ENCODE peak calls at places on chromosomes 12 and 14, in eight cellular contexts. Y is stomach, R is spleen, V is SK-N-SH, D is HL-60, G is suprapubic skin, H is H1, W is GM12891. O is an unnamed sample.

GRCh38 chr12:45276154-45276553 is 60.3 kb downstream of the ANO6 start:
- DNase-seq in Y (no peak), R (no peak), V (no peak), D (no peak), G (no peak), H (no peak), W (no peak), O (no peak)

GRCh38 chr14:34539407-34540180 is at the start of gene EAPP:
- DNase-seq in Y (peak; percentile 99), R (peak; percentile 100), V (peak; percentile 96), D (peak; percentile 98), G (peak; percentile 99), H (peak; percentile 91), W (peak; percentile 96), O (peak; percentile 99)

GRCh38 chr12:47302111-47302597 is 222.4 kb upstream of the AMIGO2 start:
- DNase-seq in Y (no peak), R (no peak), V (no peak), D (no peak), G (no peak), H (no peak), W (no peak), O (no peak)

GRCh38 chr14:68368850-68369249 is 424.0 kb downstream of the ZFP36L1 start:
- DNase-seq in Y (no peak), R (no peak), V (no peak), D (no peak), G (no peak), H (no peak), W (no peak), O (no peak)

GRCh38 chr12:108817909-108818308 is 39.5 kb downstream of the SSH1 start:
- DNase-seq in Y (no peak), R (no peak), V (no peak), D (no peak), G (no peak), H (no peak), W (no peak), O (no peak)

GRCh38 chr14:72962829-72963312 is 36.6 kb downstream of the DCAF4 start:
- DNase-seq in Y (no peak), R (no peak), V (no peak), D (no peak), G (no peak), H (peak; percentile 67), W (no peak), O (no peak)

GRCh38 chr12:11739980-11740379 is 90.5 kb downstream of the ETV6 start:
- DNase-seq in Y (no peak), R (no peak), V (no peak), D (no peak), G (no peak), H (no peak), W (no peak), O (no peak)

GRCh38 chr12:108608616-108609015 is 10.7 kb upstream of the TMEM119 start:
- DNase-seq in Y (no peak), R (no peak), V (no peak), D (no peak), G (no peak), H (no peak), W (no peak), O (no peak)

GRCh38 chr12:109773384-109774011 is 59.7 kb downstream of the TRPV4 start:
- DNase-seq in Y (peak; percentile 65), R (peak; percentile 70), V (no peak), D (peak; percentile 32), G (no peak), H (no peak), W (no peak), O (peak; percentile 56)

GRCh38 chr14:52875707-52876106 is 75.1 kb downstream of the FERMT2 start:
- DNase-seq in Y (no peak), R (no peak), V (no peak), D (no peak), G (no peak), H (no peak), W (no peak), O (no peak)

GRCh38 chr12:105025890-105026289 is 39.8 kb downstream of the NOPCHAP1 start:
- DNase-seq in Y (peak; percentile 60), R (no peak), V (no peak), D (no peak), G (no peak), H (no peak), W (no peak), O (peak; percentile 76)

GRCh38 chr12:18684430-18684829 is 53.4 kb downstream of the PLCZ1 start:
- DNase-seq in Y (no peak), R (no peak), V (no peak), D (no peak), G (no peak), H (no peak), W (no peak), O (no peak)

GRCh38 chr12:62194616-62195015 is 65.6 kb upstream of the USP15 start:
- DNase-seq in Y (no peak), R (no peak), V (no peak), D (no peak), G (no peak), H (no peak), W (no peak), O (no peak)

GRCh38 chr14:87995500-87996275 is 2.7 kb upstream of the GALC start:
- DNase-seq in Y (no peak), R (no peak), V (no peak), D (peak; percentile 36), G (no peak), H (no peak), W (no peak), O (no peak)

GRCh38 chr12:40175489-40175888 is 49.3 kb upstream of the LRRK2 start:
- DNase-seq in Y (no peak), R (no peak), V (no peak), D (no peak), G (no peak), H (no peak), W (no peak), O (no peak)

GRCh38 chr14:34912182-34912581 is 37.0 kb upstream of the BAZ1A start:
- DNase-seq in Y (no peak), R (no peak), V (no peak), D (no peak), G (no peak), H (no peak), W (no peak), O (no peak)

GRCh38 chr14:96627811-96628775 is 125.9 kb downstream of the PAPOLA start:
- DNase-seq in Y (no peak), R (peak; percentile 54), V (peak; percentile 1), D (no peak), G (no peak), H (no peak), W (no peak), O (no peak)

GRCh38 chr12:18158774-18159557 is 69.0 kb upstream of the RERGL start:
- DNase-seq in Y (no peak), R (no peak), V (peak; percentile 15), D (peak; percentile 42), G (no peak), H (peak; percentile 54), W (no peak), O (no peak)

GRCh38 chr14:89214221-89214965 is 202.6 kb downstream of the FOXN3 start:
- DNase-seq in Y (peak; percentile 96), R (no peak), V (peak; percentile 36), D (no peak), G (peak; percentile 85), H (no peak), W (no peak), O (no peak)

GRCh38 chr12:72471806-72472205 is 199.6 kb downstream of the TRHDE start:
- DNase-seq in Y (no peak), R (no peak), V (no peak), D (no peak), G (no peak), H (no peak), W (no peak), O (no peak)

DNA sequence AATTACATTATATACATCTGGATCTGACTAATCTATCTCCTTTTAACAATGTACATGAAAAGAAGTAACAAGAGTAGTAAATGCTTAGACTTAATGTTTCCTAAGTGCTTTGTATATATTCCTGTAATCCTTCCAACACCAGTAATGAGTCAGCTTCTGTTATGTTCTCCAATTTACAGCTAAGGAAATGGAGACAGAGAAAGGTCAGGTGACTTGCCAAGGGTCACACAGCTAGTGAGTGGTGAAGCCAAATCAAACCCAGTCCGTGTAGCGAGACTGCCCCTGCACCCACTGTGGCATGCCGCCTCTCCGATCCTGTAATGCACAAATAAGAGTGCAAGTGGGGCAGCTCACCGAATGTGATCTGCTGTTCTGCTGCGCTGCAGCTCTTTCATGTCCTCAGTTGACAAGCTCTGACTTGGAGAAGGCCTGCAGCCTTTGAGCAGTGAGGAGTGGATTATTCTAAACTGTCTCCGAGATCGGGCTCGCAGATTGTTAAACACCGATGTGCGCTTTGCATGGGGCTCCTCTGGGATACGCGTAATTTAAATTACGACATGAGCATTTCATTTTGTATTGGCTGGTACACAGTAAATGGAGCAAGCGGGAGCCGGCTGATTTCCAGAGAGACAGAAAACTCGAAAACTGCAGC is 65.1 kb upstream of the KTN1 start:
- DNase-seq in Y (no peak), R (no peak), V (no peak), D (no peak), G (no peak), H (no peak), W (no peak), O (no peak)
- TF ChIP-seq POLR2AphosphoS5 in Y (no peak), R (no peak), V (no peak), D (no peak), G (no peak), H (no peak), W (no peak), O (no peak)

GRCh38 chr12:64889434-64890216 is 65.2 kb downstream of the TBC1D30 start:
- DNase-seq in Y (no peak), R (no peak), V (no peak), D (no peak), G (no peak), H (no peak), W (no peak), O (no peak)
- TF ChIP-seq POLR2AphosphoS5 in Y (no peak), R (no peak), V (no peak), D (no peak), G (no peak), H (no peak), W (no peak), O (no peak)

GRCh38 chr14:38862381-38862780 is 240.7 kb downstream of the SEC23A start:
- DNase-seq in Y (no peak), R (no peak), V (no peak), D (no peak), G (no peak), H (no peak), W (no peak), O (no peak)

GRCh38 chr14:38870437-38870836 is 232.6 kb downstream of the SEC23A start:
- DNase-seq in Y (no peak), R (no peak), V (no peak), D (no peak), G (no peak), H (no peak), W (no peak), O (no peak)

GRCh38 chr14:38868415-38869290 is 234.4 kb downstream of the SEC23A start:
- DNase-seq in Y (no peak), R (no peak), V (no peak), D (no peak), G (no peak), H (no peak), W (no peak), O (no peak)

GRCh38 chr14:38867561-38868150 is 235.4 kb downstream of the SEC23A start:
- DNase-seq in Y (peak; percentile 75), R (no peak), V (peak; percentile 25), D (peak; percentile 84), G (peak; percentile 69), H (peak; percentile 81), W (peak; percentile 12), O (peak; percentile 77)

GRCh38 chr14:38866461-38866860 is 236.6 kb downstream of the SEC23A start:
- DNase-seq in Y (no peak), R (no peak), V (no peak), D (no peak), G (no peak), H (no peak), W (no peak), O (no peak)
- TF ChIP-seq POLR2AphosphoS5 in Y (no peak), R (no peak), V (no peak), D (no peak), G (no peak), H (no peak), W (no peak), O (no peak)

GRCh38 chr12:124323771-124324530 is 29.1 kb downstream of the RFLNA start:
- DNase-seq in Y (no peak), R (no peak), V (no peak), D (no peak), G (no peak), H (no peak), W (no peak), O (no peak)
- TF ChIP-seq POLR2AphosphoS5 in Y (no peak), R (no peak), V (no peak), D (peak; percentile 32), G (no peak), H (peak; percentile 70), W (no peak), O (peak; percentile 34)